ENCODE peak calls at places on chromosomes 6 and 20, in four cellular contexts. S is suprapubic skin, M is cardiac fibroblast, V is B cell. Q is an unnamed sample.

GRCh38 chr20:45383131-45383530 is 5.0 kb upstream of the TP53TG5 start:
- DNase-seq in M (peak), V (no peak), S (no peak), Q (no peak)

GRCh38 chr6:79630883-79631799 is at the start of gene SH3BGRL2:
- DNase-seq in S (peak), V (no peak), M (peak), Q (peak)

GRCh38 chr6:42831237-42831636 is 48.2 kb upstream of the RPL7L1 start:
- DNase-seq in S (no peak), V (no peak), M (no peak), Q (no peak)

GRCh38 chr6:335146-335545 is 42.9 kb downstream of the DUSP22 start:
- DNase-seq in M (no peak), V (no peak), S (no peak), Q (no peak)

GRCh38 chr6:42050011-42050896 is at the start of gene TAF8:
- DNase-seq in S (peak), M (peak), V (peak), Q (peak)

GRCh38 chr20:2593756-2594155 is 57.4 kb downstream of the TMC2 start:
- DNase-seq in M (no peak), V (no peak), S (no peak), Q (no peak)

GRCh38 chr20:21125072-21125848 is 622 bp upstream of the KIZ start:
- DNase-seq in M (peak), V (no peak), S (peak), Q (no peak)

GRCh38 chr6:142531727-142532126 is 229.9 kb downstream of the ADGRG6 start:
- DNase-seq in M (no peak), S (no peak), V (no peak), Q (no peak)

GRCh38 chr6:155530219-155530834 is 74.7 kb upstream of the NOX3 start:
- DNase-seq in M (peak), V (no peak), S (no peak), Q (no peak)

GRCh38 chr6:125789576-125790402 is 971 bp upstream of the NCOA7 start:
- DNase-seq in M (peak), V (peak), S (peak), Q (no peak)

GRCh38 chr6:32153252-32153834 is 598 bp upstream of the PPT2 start:
- DNase-seq in V (no peak), M (peak), S (peak), Q (no peak)

GRCh38 chr6:138393871-138394783 is 9.9 kb upstream of the HEBP2 start:
- DNase-seq in M (no peak), S (no peak), V (no peak), Q (no peak)

GRCh38 chr6:100257661-100258395 is 206.9 kb downstream of the SIM1 start:
- DNase-seq in S (no peak), M (peak), V (no peak), Q (no peak)

GRCh38 chr6:136210450-136211165 is 39.5 kb downstream of the MTFR2 start:
- DNase-seq in S (no peak), M (no peak), V (no peak), Q (no peak)

DNA sequence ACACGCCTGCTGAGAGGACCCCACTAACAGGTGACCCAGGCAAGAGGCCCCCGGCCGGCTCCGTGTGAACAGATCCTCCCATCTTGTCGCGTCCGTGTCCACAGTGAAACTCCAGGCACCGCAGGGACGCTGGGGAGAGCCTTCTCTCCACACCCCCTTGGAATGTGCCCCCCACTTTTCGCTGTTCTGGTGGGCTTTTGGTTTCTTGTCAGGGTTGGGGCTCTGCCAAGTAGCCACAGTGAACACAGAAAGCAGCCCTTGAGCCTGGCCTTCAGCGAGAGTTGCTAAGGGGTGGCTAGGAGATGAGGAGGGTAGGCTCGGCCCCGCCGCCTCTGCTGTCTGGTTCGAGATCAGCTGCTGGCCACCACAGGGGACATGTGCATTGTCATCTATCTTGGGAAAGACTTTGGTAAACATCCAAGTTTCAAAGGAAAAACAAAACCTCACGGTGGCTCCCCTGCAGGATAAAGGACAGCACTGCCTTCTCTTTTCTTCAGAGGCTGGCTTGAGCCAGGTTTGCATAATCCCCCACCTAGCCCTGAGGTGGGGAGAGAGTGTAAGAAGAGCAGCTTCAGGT is 22.7 kb downstream of the SYNDIG1 start:
- DNase-seq in S (no peak), M (no peak), V (no peak), Q (no peak)
- TF ChIP-seq CTCF in S (no peak), M (no peak), V (no peak), Q (no peak)

GRCh38 chr6:65728879-65729479 is 22.0 kb upstream of the EYS start:
- DNase-seq in M (no peak), S (no peak), V (no peak), Q (no peak)
- TF ChIP-seq CTCF in M (no peak), S (no peak), V (no peak), Q (no peak)

GRCh38 chr20:37902504-37903313 is at the start of gene VSTM2L:
- DNase-seq in V (no peak), M (peak), S (no peak), Q (no peak)

GRCh38 chr20:37901280-37901666 is 1.7 kb upstream of the VSTM2L start:
- DNase-seq in V (no peak), S (no peak), M (peak), Q (no peak)

GRCh38 chr20:37903317-37904007 is 535 bp downstream of the VSTM2L start:
- DNase-seq in S (no peak), M (no peak), V (no peak), Q (no peak)

GRCh38 chr20:37904008-37904675 is 1.2 kb downstream of the VSTM2L start:
- DNase-seq in V (no peak), S (no peak), M (no peak), Q (no peak)

GRCh38 chr20:37901667-37902503 is 1.0 kb upstream of the VSTM2L start:
- DNase-seq in S (no peak), M (peak), V (no peak), Q (no peak)
- TF ChIP-seq CTCF in S (no peak), M (peak), V (no peak), Q (peak)

GRCh38 chr20:49914310-49915117 is 815 bp downstream of the SPATA2 start:
- DNase-seq in V (no peak), M (no peak), S (no peak), Q (no peak)
- TF ChIP-seq CTCF in V (no peak), M (no peak), S (no peak), Q (no peak)

GRCh38 chr6:118260833-118261232 is 287.3 kb upstream of the PLN start:
- DNase-seq in M (no peak), S (no peak), V (no peak), Q (no peak)

GRCh38 chr6:118269659-118270058 is 278.4 kb upstream of the PLN start:
- DNase-seq in M (no peak), S (no peak), V (no peak), Q (no peak)

GRCh38 chr6:118263929-118264486 is 284.1 kb upstream of the PLN start:
- DNase-seq in M (peak), S (no peak), V (no peak), Q (no peak)
- TF ChIP-seq CTCF in M (no peak), S (no peak), V (no peak), Q (peak)

DNA sequence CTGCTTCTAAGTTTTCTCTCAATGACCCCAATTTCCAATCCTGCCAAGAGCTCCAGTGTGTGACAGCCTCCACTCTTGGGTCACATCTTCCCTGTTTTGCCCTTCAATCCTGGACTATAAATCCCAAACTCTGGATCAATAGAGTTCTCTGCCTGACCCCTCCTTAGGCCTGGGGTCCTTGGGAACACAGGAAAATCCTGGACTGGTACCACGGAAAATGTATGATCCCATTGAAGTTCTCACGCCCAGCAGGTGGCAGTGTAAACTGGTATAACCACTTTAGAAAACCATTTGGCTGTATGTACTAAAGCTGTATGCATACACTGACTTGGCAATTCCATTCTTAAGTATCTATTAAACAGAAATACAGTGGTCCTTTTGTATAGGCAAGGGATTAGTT is 98.0 kb downstream of the SNAP25 start:
- DNase-seq in M (peak), S (no peak), V (no peak), Q (no peak)
- TF ChIP-seq CTCF in M (peak), S (no peak), V (no peak), Q (peak)

DNA sequence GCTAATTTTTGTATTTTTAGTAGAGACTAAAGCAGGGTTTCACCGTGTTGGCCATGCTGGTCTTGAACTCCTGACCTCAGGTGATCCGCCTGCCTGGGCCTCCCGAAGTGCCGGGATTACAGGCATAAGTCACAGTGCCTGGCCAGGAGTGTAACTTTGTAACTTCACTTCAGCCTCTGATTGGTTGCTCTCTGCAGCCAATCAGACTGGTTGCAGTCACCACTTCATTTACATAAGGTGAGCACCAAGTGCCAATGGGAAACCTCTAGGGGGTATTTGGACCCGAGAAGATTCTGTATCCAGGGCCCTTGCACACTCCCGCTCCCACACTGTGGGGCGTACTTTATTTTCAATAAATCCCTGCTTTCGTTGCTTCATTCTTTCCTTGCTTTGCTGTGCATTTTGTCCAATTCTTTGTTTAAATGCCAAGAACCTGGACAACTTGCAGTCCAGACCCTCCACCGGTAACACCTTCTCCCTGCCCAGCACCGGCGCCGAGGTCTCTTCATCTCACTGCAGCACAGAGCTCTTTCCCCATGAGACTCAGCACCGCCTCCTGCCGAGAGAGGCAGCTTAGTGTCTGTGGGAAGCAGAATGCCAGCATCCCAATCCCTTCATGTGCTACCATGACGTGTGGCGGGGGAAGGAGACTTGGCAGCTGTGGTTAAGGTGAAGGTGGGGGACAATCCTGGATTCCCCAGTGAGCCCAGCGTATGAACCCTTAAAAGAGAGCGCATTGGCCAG is 14.0 kb upstream of the MRGBP start:
- DNase-seq in M (peak), V (no peak), S (no peak), Q (no peak)
- TF ChIP-seq CTCF in M (peak), V (no peak), S (no peak), Q (no peak)

GRCh38 chr20:5390719-5391118 is 74.0 kb upstream of the PROKR2 start:
- DNase-seq in V (no peak), S (no peak), M (no peak), Q (no peak)
- TF ChIP-seq CTCF in V (no peak), S (no peak), M (no peak), Q (no peak)

GRCh38 chr6:10694302-10695085 is at the start of the genes C6orf52 and PAK1IP1:
- DNase-seq in S (peak), M (peak), V (peak), Q (peak)

GRCh38 chr6:10695086-10695657 is 400 bp downstream of the PAK1IP1 start:
- DNase-seq in V (no peak), S (no peak), M (no peak), Q (no peak)

GRCh38 chr6:10692965-10693538 is 1.4 kb downstream of the C6orf52 start:
- DNase-seq in S (no peak), M (no peak), V (no peak), Q (no peak)

GRCh38 chr6:10690651-10691445 is 3.6 kb downstream of the C6orf52 start:
- DNase-seq in M (no peak), S (no peak), V (no peak), Q (no peak)

DNA sequence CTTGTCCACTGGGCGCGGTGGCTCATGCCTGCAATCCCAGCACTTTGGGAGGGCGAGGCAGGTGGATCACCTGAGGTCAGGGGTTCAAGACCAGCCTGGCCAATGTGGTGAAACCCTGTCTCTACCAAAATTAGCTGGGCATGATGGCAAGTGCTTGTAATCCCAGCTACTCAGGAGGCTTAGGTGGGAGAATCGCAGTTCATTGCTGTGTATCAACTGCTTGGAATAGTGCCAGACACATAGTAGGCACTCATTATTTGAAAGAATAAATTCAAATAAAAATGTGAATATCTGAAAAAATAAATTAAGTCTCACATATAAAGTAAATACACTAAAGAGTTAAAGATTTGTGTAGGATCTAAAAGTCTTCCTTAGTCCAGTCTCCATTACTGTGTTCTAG is 1.9 kb downstream of the PAK1IP1 start:
- DNase-seq in S (no peak), M (no peak), V (no peak), Q (no peak)
- TF ChIP-seq CTCF in S (no peak), M (no peak), V (no peak), Q (no peak)

DNA sequence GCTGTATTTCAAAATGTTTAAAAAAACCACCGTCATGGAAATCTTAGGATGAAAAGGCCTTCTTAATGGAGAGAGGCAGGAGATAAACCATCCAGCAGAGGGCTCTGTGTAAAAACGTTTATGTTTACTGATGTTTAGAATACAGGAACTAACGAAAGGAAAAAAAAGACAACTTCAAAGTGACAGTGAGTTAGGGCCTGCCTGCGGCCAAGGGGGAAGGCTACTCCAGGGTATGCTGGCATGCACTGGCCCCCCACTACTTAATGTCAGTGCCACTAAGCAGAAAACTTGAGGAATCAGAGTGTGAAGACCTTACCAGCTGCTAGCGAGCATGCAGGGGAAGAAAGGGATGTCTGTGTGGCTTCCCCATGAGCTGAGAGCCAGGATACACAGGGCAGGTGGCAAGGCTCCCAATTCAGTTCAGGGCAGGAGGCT is 47.7 kb downstream of the AKAP7 start:
- DNase-seq in M (peak), V (peak), S (no peak), Q (no peak)
- TF ChIP-seq CTCF in M (peak), V (peak), S (no peak), Q (peak)

Q was measured in type B pancreatic cell.